ENCODE peak calls at places on chromosomes 3 and 15, in five cellular contexts. P is GM12878, K is HepG2, A is K562, Y is upper lobe of left lung. O is an unnamed sample.

GRCh38 chr3:60877188-60877587 is 374.1 kb downstream of the FHIT start:
- ATAC-seq in P (no peak), K (no peak), A (no peak), Y (no peak), O (no peak)

GRCh38 chr3:101940521-101940992 is 91.2 kb downstream of the NFKBIZ start:
- ATAC-seq in P (peak; percentile 1), K (no peak), A (peak; percentile 87), Y (peak; percentile 91), O (peak; percentile 57)

GRCh38 chr15:63362196-63362595 is 19.4 kb downstream of the CA12 start:
- ATAC-seq in P (peak; percentile 38), K (no peak), A (peak; percentile 91), Y (no peak), O (no peak)

GRCh38 chr3:190323241-190323617 is 983 bp upstream of the CLDN1 start:
- ATAC-seq in P (no peak), K (no peak), A (no peak), Y (peak; percentile 61), O (no peak)

GRCh38 chr3:172750069-172750367 is 508 bp upstream of the ECT2 start:
- ATAC-seq in P (no peak), K (peak; percentile 10), A (no peak), Y (no peak), O (no peak)

GRCh38 chr15:62326460-62327011 is 161.5 kb upstream of the C2CD4B start:
- ATAC-seq in P (no peak), K (no peak), A (no peak), Y (no peak), O (no peak)

GRCh38 chr3:134650431-134651346 is at the start of gene KY:
- ATAC-seq in P (no peak), K (peak; percentile 73), A (no peak), Y (peak; percentile 59), O (peak; percentile 69)

GRCh38 chr3:167777356-167777755 is 41.8 kb downstream of the SERPINI1 start:
- ATAC-seq in P (peak; percentile 64), K (no peak), A (no peak), Y (no peak), O (no peak)

GRCh38 chr3:61669676-61670299 is 108.4 kb downstream of the PTPRG start:
- ATAC-seq in P (peak; percentile 90), K (no peak), A (no peak), Y (no peak), O (no peak)

GRCh38 chr3:17643691-17644090 is 98.7 kb downstream of the TBC1D5 start:
- ATAC-seq in P (no peak), K (no peak), A (no peak), Y (no peak), O (no peak)

GRCh38 chr3:23495507-23495906 is 292.4 kb downstream of the UBE2E2 start:
- ATAC-seq in P (no peak), K (no peak), A (no peak), Y (no peak), O (no peak)

GRCh38 chr15:77697893-77698292 is 65.2 kb upstream of the LINGO1 start:
- ATAC-seq in P (no peak), K (no peak), A (no peak), Y (no peak), O (no peak)

GRCh38 chr15:23013681-23014080 is 25.7 kb downstream of the TUBGCP5 start:
- ATAC-seq in P (no peak), K (no peak), A (no peak), Y (no peak), O (no peak)

DNA sequence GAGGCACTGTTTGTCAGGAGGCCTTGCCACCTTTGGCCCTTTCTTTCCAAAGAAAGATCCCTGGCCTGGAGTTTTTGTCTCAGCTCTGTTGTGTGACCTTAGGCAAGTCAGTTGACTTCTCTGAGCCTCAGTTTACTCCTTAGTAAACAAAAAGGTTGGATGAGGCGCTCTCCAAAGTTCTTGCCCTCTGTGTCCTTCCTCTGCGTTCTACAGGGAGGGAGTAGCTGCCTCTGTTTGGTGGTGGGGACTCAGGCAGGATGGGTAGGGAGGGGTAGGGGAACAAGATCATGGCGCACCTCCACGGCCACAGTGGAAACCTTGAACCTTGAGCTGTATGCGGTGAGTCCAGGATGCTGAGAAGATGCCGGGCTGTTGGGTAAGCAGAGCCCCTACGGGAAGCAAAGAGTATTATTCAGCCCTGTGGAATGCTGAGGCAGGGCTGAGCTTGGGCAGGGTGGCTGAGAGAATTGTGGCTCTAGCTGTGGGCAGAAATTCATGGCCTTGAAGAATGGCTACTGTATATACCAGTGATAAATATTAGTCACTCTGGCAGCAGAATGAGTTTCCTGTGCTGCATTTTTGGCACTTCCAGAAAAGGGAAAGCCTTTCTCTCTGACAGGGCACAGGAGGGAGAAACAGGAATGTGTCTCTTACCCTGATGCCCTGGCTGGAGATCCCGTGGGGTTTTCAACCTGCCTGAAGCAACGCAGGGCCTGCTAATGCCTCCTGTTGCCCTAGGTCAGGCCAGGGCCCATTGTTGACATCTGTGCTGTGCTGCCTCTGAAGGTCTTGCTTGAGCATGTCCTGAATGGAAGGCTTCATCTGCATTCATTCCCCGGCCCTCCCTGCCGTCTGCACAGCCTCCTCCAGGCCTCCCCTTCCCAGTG is 39.9 kb downstream of the SMAD3 start:
- ATAC-seq in P (no peak), K (peak; percentile 89), A (no peak), Y (peak; percentile 71), O (peak; percentile 87)
- TF ChIP-seq EP300 in P (no peak), K (peak; percentile 87), A (no peak), Y (no peak), O (no peak)

GRCh38 chr3:127017229-127017628 is 34.3 kb downstream of the PLXNA1 start:
- ATAC-seq in P (no peak), K (no peak), A (no peak), Y (no peak), O (no peak)

GRCh38 chr3:127015282-127016042 is 32.5 kb downstream of the PLXNA1 start:
- ATAC-seq in P (peak; percentile 95), K (no peak), A (no peak), Y (no peak), O (no peak)

GRCh38 chr3:127016461-127016860 is 33.5 kb downstream of the PLXNA1 start:
- ATAC-seq in P (no peak), K (no peak), A (no peak), Y (no peak), O (no peak)

GRCh38 chr3:127014536-127015281 is 31.8 kb downstream of the PLXNA1 start:
- ATAC-seq in P (peak; percentile 84), K (no peak), A (no peak), Y (no peak), O (no peak)

GRCh38 chr3:127016043-127016343 is 33.1 kb downstream of the PLXNA1 start:
- ATAC-seq in P (peak; percentile 5), K (no peak), A (no peak), Y (no peak), O (no peak)
- H3K27me3 ChIP-seq in P (no peaks in the 10 kb centered on the region), K (no peaks in the 10 kb centered on the region), A (no peaks in the 10 kb centered on the region), Y (no peaks in the 10 kb centered on the region), O (no peaks in the 10 kb centered on the region)

DNA sequence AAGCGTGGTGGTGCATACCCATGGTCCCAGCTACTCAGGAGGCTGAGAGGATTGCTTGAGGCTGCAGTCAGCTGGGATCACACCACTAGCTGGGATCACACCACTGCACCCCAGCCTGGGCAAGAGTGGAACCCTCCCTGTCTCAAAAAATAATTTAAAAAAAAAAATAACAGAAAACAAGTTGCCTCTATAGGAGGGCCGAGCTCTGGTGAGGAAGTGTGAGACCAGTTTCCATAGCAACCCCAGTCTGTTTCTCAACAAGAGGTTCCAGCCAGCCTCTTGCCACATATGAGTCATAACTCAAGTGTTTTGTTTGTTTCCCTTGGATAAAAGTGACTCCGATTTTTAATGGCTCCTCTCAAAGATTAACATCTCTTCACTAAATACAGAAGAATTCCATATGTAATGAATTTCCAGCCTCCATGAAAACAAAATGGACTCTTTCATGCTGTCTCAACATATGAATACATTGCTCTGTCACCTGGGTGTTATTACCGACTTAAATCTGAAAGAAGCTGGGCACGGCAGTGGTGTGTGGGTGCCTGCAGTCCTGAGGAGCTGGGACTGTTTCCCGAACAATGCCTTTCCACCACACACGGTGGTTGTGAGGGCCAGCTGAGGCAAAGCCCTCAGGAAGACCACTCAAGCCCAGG is 19.7 kb downstream of the TMEM43 start:
- ATAC-seq in P (peak; percentile 96), K (peak; percentile 71), A (peak; percentile 85), Y (peak; percentile 90), O (peak; percentile 89)
- TF ChIP-seq EP300 in P (peak; percentile 94), K (peak; percentile 64), A (peak; percentile 56), Y (no peak), O (no peak)

GRCh38 chr15:89397653-89398023 is 63.0 kb upstream of the POLG start:
- ATAC-seq in P (no peak), K (no peak), A (no peak), Y (no peak), O (no peak)

GRCh38 chr15:89399070-89399389 is 64.4 kb upstream of the POLG start:
- ATAC-seq in P (no peak), K (no peak), A (no peak), Y (no peak), O (no peak)

GRCh38 chr15:89400997-89401590 is 66.5 kb upstream of the POLG start:
- ATAC-seq in P (no peak), K (no peak), A (no peak), Y (no peak), O (no peak)

GRCh38 chr15:89400121-89400996 is 65.7 kb upstream of the POLG start:
- ATAC-seq in P (peak; percentile 47), K (no peak), A (peak; percentile 42), Y (no peak), O (peak; percentile 19)

DNA sequence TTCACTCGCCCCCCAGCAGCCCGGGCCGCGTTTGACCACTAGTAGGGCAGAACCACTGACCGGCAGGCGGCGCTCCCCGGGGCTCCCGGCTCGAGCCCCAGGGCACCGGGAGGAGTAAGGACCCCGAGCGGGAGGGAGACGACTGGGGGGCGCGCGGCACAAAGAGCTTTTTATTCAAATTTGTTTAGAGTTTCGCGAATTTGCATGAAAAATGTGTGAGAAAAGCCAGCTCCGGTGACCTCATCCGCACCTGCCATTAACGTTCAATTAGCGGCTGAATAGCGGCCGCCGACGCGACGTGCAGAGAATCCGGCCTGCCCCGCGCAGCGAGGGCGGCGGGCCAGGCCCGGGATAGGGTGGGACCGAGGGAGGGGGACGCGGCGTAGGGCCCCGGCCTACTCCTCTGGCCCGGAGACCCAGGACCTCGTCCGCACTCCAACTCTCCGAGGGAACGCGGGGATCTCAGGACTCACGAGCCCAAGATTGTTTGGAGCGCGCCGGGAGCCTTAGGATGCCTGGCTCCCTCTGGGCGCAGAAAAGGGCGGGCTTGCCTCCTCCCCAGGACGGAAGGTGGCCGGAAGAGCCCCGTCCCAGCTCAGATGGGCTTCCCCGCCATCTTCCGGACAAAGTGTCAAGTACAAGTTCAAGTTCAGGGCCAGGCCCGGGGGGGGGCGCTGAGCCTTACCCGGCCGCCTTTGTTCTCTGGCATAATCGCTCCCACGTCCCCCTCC is 64.9 kb upstream of the POLG start:
- ATAC-seq in P (peak; percentile 87), K (peak; percentile 65), A (peak; percentile 94), Y (no peak), O (peak; percentile 31)
- H3K27me3 ChIP-seq in P (no peaks in the 10 kb centered on the region), K (peaks cover 2% of the 10 kb centered on the region), A (peaks cover 4% of the 10 kb centered on the region), Y (no peaks in the 10 kb centered on the region), O (peaks cover 100% of the 10 kb centered on the region)

O was measured in gastroesophageal sphincter.